ENCODE peak calls at places on chromosome 6, in nine cellular contexts. E is endothelial cell; U is D341Med; G is brain microvascular endothelial cell; O is stimulated activated CD4-positive, alpha-beta T cell treated with anti-CD3 and anti-CD28 coated beads, Interleukin-4, amount 100 ng/mL, for 1 hour; A is bronchial epithelial cell; C is left cardiac atrium; L is T-cell; Q is GOT3. Z is an unnamed sample.
A peak's percentile ranks its signal among the peaks of the same experiment; 100 is the strongest.

GRCh38 chr6:92122746-92123145 is 1296.6 kb downstream of the EPHA7 start:
- DNase-seq in E (no peak), U (peak; percentile 34), G (no peak), O (no peak), A (peak; percentile 12), C (no peak), L (no peak), Q (no peak), Z (no peak)

GRCh38 chr6:155244434-155244833 is 19.4 kb upstream of the CLDN20 start:
- DNase-seq in E (no peak), U (no peak), G (no peak), O (no peak), A (no peak), C (no peak), L (no peak), Q (no peak), Z (no peak)

GRCh38 chr6:1611572-1612385 is 2.1 kb downstream of the FOXC1 start:
- DNase-seq in E (peak; percentile 30), U (no peak), G (no peak), O (no peak), A (peak; percentile 27), C (no peak), L (no peak), Q (no peak), Z (peak; percentile 57)

GRCh38 chr6:1590580-1590979 is 19.1 kb upstream of the FOXC1 start:
- DNase-seq in E (no peak), U (peak; percentile 4), G (no peak), O (no peak), A (no peak), C (no peak), L (no peak), Q (no peak), Z (no peak)

GRCh38 chr6:134577998-134578397 is 260.1 kb upstream of the SGK1 start:
- DNase-seq in E (no peak), U (no peak), G (peak; percentile 15), O (no peak), A (peak; percentile 46), C (no peak), L (no peak), Q (no peak), Z (no peak)

GRCh38 chr6:43359831-43360230 is 9.6 kb downstream of the ZNF318 start:
- DNase-seq in E (no peak), U (no peak), G (no peak), O (no peak), A (peak; percentile 58), C (no peak), L (no peak), Q (no peak), Z (no peak)

GRCh38 chr6:133377219-133377618 is 136.1 kb downstream of the EYA4 start:
- DNase-seq in E (no peak), U (no peak), G (no peak), O (no peak), A (no peak), C (no peak), L (no peak), Q (no peak), Z (no peak)

GRCh38 chr6:15207923-15208322 is 37.9 kb upstream of the JARID2 start:
- DNase-seq in E (no peak), U (no peak), G (peak; percentile 3), O (no peak), A (no peak), C (no peak), L (no peak), Q (no peak), Z (no peak)

GRCh38 chr6:30321692-30322388 is 4.9 kb upstream of the TRIM39 start:
- DNase-seq in E (no peak), U (no peak), G (no peak), O (no peak), A (no peak), C (no peak), L (no peak), Q (no peak), Z (no peak)

GRCh38 chr6:156833755-156834154 is 56.6 kb downstream of the ARID1B start:
- DNase-seq in E (no peak), U (no peak), G (no peak), O (no peak), A (no peak), C (no peak), L (no peak), Q (no peak), Z (no peak)

GRCh38 chr6:150876598-150876997 is 11.1 kb downstream of the MTHFD1L start:
- DNase-seq in E (no peak), U (peak; percentile 50), G (no peak), O (no peak), A (no peak), C (peak; percentile 67), L (no peak), Q (no peak), Z (no peak)